ENCODE peak calls at places on chromosomes 4 and X, in eight cellular contexts. F is NCI-H1436; Y is uterus; K is stimulated activated CD4-positive, alpha-beta T cell treated with anti-CD3 and anti-CD28 coated beads, Interleukin-4, amount 100 ng/mL, for 48 hours; P is transverse colon; B is retina; U is cardiac muscle cell; N is LHCN-M2. O is an unnamed sample.

GRCh38 chr4:61397174-61397573 is 197.0 kb downstream of the ADGRL3 start:
- DNase-seq in F (no peak), Y (no peak), K (no peak), P (no peak), B (no peak), U (peak), N (peak), O (no peak)

GRCh38 chr4:25925486-25926201 is 11.6 kb downstream of the SMIM20 start:
- DNase-seq in F (peak), Y (no peak), K (peak), P (peak), B (peak), U (peak), N (peak), O (peak)

GRCh38 chr4:38867478-38868054 is at the start of gene FAM114A1:
- DNase-seq in F (peak), Y (peak), K (peak), P (peak), B (peak), U (peak), N (peak), O (peak)

GRCh38 chr4:104416725-104417363 is 77.8 kb downstream of the CXXC4 start:
- DNase-seq in F (no peak), Y (no peak), K (no peak), P (peak), B (no peak), U (no peak), N (no peak), O (no peak)

GRCh38 chrX:155718964-155719586 is 106.3 kb upstream of the TMLHE start:
- DNase-seq in F (no peak), Y (no peak), K (no peak), P (no peak), B (peak), U (no peak), N (peak), O (no peak)

GRCh38 chrX:72714471-72714916 is 388 bp upstream of the PHKA1 start:
- DNase-seq in F (peak), Y (peak), K (no peak), P (peak), B (peak), U (peak), N (peak), O (peak)

GRCh38 chrX:39205467-39205866 is 404.2 kb downstream of the MID1IP1 start:
- DNase-seq in F (no peak), Y (no peak), K (no peak), P (no peak), B (no peak), U (no peak), N (peak), O (no peak)

GRCh38 chr4:77308843-77309242 is 151.8 kb downstream of the CCNG2 start:
- DNase-seq in F (peak), Y (no peak), K (no peak), P (no peak), B (peak), U (peak), N (peak), O (no peak)

GRCh38 chrX:40266490-40267333 is 169.0 kb upstream of the BCOR start:
- DNase-seq in F (peak), Y (peak), K (peak), P (peak), B (peak), U (peak), N (peak), O (peak)

GRCh38 chr4:56684320-56684719 is 3.2 kb upstream of the HOPX start:
- DNase-seq in F (no peak), Y (no peak), K (no peak), P (no peak), B (no peak), U (peak), N (peak), O (no peak)